ENCODE peak calls at places on chromosome 5, in ten cellular contexts. P is right atrium auricular region; Y is stimulated activated CD8-positive, alpha-beta memory T cell treated with anti-CD3 and anti-CD28 coated beads, Interleukin-7, amount 100 ng/mL, for 24 hours; H is left ventricle myocardium inferior; X is activated effector memory CD4-positive, alpha-beta T cell treated with anti-CD3 and anti-CD28 coated beads, Interleukin-2, amount 50 U/mL, for 16 hours; B is heart right ventricle; W is M059J; F is mucosa of descending colon; Q is HS-5; R is HAP-1. E is an unnamed sample.

GRCh38 chr5:180178516-180179398 is 30.3 kb downstream of the RASGEF1C start:
- DNase-seq in P (peak; percentile 46), Y (no peak), H (no peak), X (no peak), B (no peak), W (no peak), F (no peak), Q (no peak), R (no peak), E (no peak)

GRCh38 chr5:179416906-179417470 is 71.7 kb upstream of the ADAMTS2 start:
- DNase-seq in P (no peak), Y (no peak), H (no peak), X (no peak), B (no peak), W (no peak), F (no peak), Q (no peak), R (no peak), E (no peak)

GRCh38 chr5:38404667-38405276 is 146.4 kb downstream of the EGFLAM start:
- DNase-seq in P (no peak), Y (no peak), H (no peak), X (no peak), B (no peak), W (no peak), F (no peak), Q (no peak), R (no peak), E (no peak)

GRCh38 chr5:66694036-66694435 is 97.8 kb downstream of the MAST4 start:
- DNase-seq in P (no peak), Y (no peak), H (no peak), X (no peak), B (no peak), W (peak; percentile 1), F (no peak), Q (no peak), R (no peak), E (no peak)

GRCh38 chr5:145245354-145245753 is 589.8 kb downstream of the PRELID2 start:
- DNase-seq in P (no peak), Y (no peak), H (no peak), X (no peak), B (no peak), W (peak; percentile 4), F (no peak), Q (no peak), R (no peak), E (no peak)

GRCh38 chr5:38640012-38640395 is 83.6 kb upstream of the LIFR start:
- DNase-seq in P (no peak), Y (no peak), H (no peak), X (no peak), B (no peak), W (peak; percentile 42), F (no peak), Q (no peak), R (no peak), E (no peak)

GRCh38 chr5:57317341-57317740 is 143.5 kb downstream of the GPBP1 start:
- DNase-seq in P (no peak), Y (no peak), H (no peak), X (no peak), B (no peak), W (peak; percentile 70), F (peak; percentile 23), Q (no peak), R (no peak), E (no peak)

GRCh38 chr5:65760504-65761275 is 38.7 kb downstream of the NLN start:
- DNase-seq in P (no peak), Y (no peak), H (no peak), X (peak; percentile 76), B (peak; percentile 13), W (peak; percentile 83), F (peak; percentile 58), Q (no peak), R (no peak), E (no peak)

GRCh38 chr5:106399381-106399780 is 1271.4 kb downstream of the EFNA5 start:
- DNase-seq in P (no peak), Y (no peak), H (no peak), X (no peak), B (no peak), W (peak; percentile 64), F (no peak), Q (no peak), R (no peak), E (no peak)

GRCh38 chr5:69136296-69136695 is 30.7 kb upstream of the CCNB1 start:
- DNase-seq in P (no peak), Y (no peak), H (no peak), X (no peak), B (no peak), W (no peak), F (no peak), Q (no peak), R (peak; percentile 62), E (no peak)

GRCh38 chr5:151707566-151707965 is 20.9 kb upstream of the SPARC start:
- DNase-seq in P (no peak), Y (no peak), H (no peak), X (no peak), B (no peak), W (no peak), F (no peak), Q (no peak), R (no peak), E (no peak)

GRCh38 chr5:44542470-44542869 is 153.2 kb upstream of the FGF10 start:
- DNase-seq in P (no peak), Y (no peak), H (no peak), X (no peak), B (no peak), W (peak; percentile 3), F (no peak), Q (no peak), R (no peak), E (no peak)

GRCh38 chr5:168612123-168612522 is 33.0 kb upstream of the PANK3 start:
- DNase-seq in P (no peak), Y (no peak), H (no peak), X (no peak), B (no peak), W (no peak), F (no peak), Q (no peak), R (no peak), E (no peak)

GRCh38 chr5:13553896-13554295 is 390.6 kb downstream of the DNAH5 start:
- DNase-seq in P (no peak), Y (no peak), H (no peak), X (no peak), B (no peak), W (peak; percentile 36), F (peak; percentile 23), Q (no peak), R (no peak), E (no peak)

GRCh38 chr5:139812323-139812722 is 16.7 kb downstream of the PSD2 start:
- DNase-seq in P (no peak), Y (no peak), H (no peak), X (no peak), B (no peak), W (no peak), F (no peak), Q (no peak), R (no peak), E (no peak)

GRCh38 chr5:43674536-43674935 is 71.6 kb downstream of the NNT start:
- DNase-seq in P (no peak), Y (no peak), H (no peak), X (no peak), B (no peak), W (no peak), F (no peak), Q (no peak), R (no peak), E (no peak)

GRCh38 chr5:127203818-127204217 is 86.8 kb upstream of the MEGF10 start:
- DNase-seq in P (no peak), Y (no peak), H (no peak), X (no peak), B (no peak), W (peak; percentile 70), F (no peak), Q (peak; percentile 63), R (no peak), E (no peak)

GRCh38 chr5:135874461-135874860 is 21.2 kb downstream of the IL9 start:
- DNase-seq in P (no peak), Y (no peak), H (no peak), X (no peak), B (no peak), W (no peak), F (no peak), Q (no peak), R (no peak), E (no peak)

GRCh38 chr5:168676499-168676898 is 97.3 kb upstream of the PANK3 start:
- DNase-seq in P (no peak), Y (no peak), H (no peak), X (no peak), B (no peak), W (peak; percentile 4), F (no peak), Q (no peak), R (no peak), E (no peak)

GRCh38 chr5:141867139-141867538 is 11.1 kb downstream of the PCDH1 start:
- DNase-seq in P (no peak), Y (no peak), H (no peak), X (no peak), B (no peak), W (no peak), F (peak; percentile 83), Q (no peak), R (no peak), E (no peak)

GRCh38 chr5:72064801-72065570 is 42.3 kb upstream of the MAP1B start:
- DNase-seq in P (no peak), Y (no peak), H (no peak), X (no peak), B (no peak), W (no peak), F (no peak), Q (no peak), R (no peak), E (no peak)

GRCh38 chr5:151347364-151347763 is at the start of gene SLC36A2:
- DNase-seq in P (no peak), Y (no peak), H (no peak), X (no peak), B (peak; percentile 26), W (no peak), F (no peak), Q (no peak), R (no peak), E (peak; percentile 37)

GRCh38 chr5:128081111-128081865 is 2.3 kb upstream of the SLC12A2 start:
- DNase-seq in P (no peak), Y (no peak), H (no peak), X (no peak), B (no peak), W (peak; percentile 29), F (no peak), Q (no peak), R (no peak), E (no peak)

GRCh38 chr5:158013939-158014338 is 155.0 kb upstream of the CLINT1 start:
- DNase-seq in P (no peak), Y (no peak), H (no peak), X (no peak), B (no peak), W (peak; percentile 26), F (peak; percentile 56), Q (no peak), R (peak; percentile 66), E (peak; percentile 33)

GRCh38 chr5:43156388-43156787 is 35.6 kb upstream of the NIM1K start:
- DNase-seq in P (no peak), Y (no peak), H (no peak), X (no peak), B (no peak), W (no peak), F (no peak), Q (no peak), R (no peak), E (no peak)

GRCh38 chr5:169218176-169218575 is 82.8 kb downstream of the SLIT3 start:
- DNase-seq in P (no peak), Y (no peak), H (no peak), X (no peak), B (no peak), W (no peak), F (no peak), Q (no peak), R (no peak), E (no peak)

GRCh38 chr5:141560725-141561483 is 57.9 kb downstream of the DIAPH1 start:
- DNase-seq in P (peak; percentile 94), Y (no peak), H (peak; percentile 82), X (no peak), B (peak; percentile 69), W (peak; percentile 90), F (peak; percentile 88), Q (peak; percentile 88), R (peak; percentile 99), E (peak; percentile 79)

GRCh38 chr5:79771387-79771786 is 81.8 kb downstream of the CMYA5 start:
- DNase-seq in P (no peak), Y (no peak), H (no peak), X (no peak), B (no peak), W (peak; percentile 81), F (no peak), Q (peak; percentile 61), R (no peak), E (no peak)